ENCODE peak calls at places on chromosomes 12 and 14, in seven cellular contexts. One of them, this sample, is unnamed.

GRCh38 chr12:76927170-76927784 is 48.5 kb upstream of the CSRP2 start:
- DNase-seq in ELF-1: peak
- DNase-seq in Right ventricle myocardium inferior: no peak
- DNase-seq in neural crest cell: peak
- DNase-seq in sigmoid colon: no peak
- DNase-seq in NCI-H2081: peak
- DNase-seq in RPMI7951: peak
- DNase-seq in this sample: no peak

GRCh38 chr14:105152794-105153241 is 15.8 kb downstream of the JAG2 start:
- DNase-seq in ELF-1: no peak
- DNase-seq in Right ventricle myocardium inferior: peak
- DNase-seq in neural crest cell: no peak
- DNase-seq in sigmoid colon: no peak
- DNase-seq in NCI-H2081: no peak
- DNase-seq in RPMI7951: no peak
- DNase-seq in this sample: no peak

GRCh38 chr14:35403085-35403396 is 1.5 kb downstream of the NFKBIA start:
- DNase-seq in ELF-1: no peak
- DNase-seq in Right ventricle myocardium inferior: peak
- DNase-seq in neural crest cell: no peak
- DNase-seq in sigmoid colon: peak
- DNase-seq in NCI-H2081: no peak
- DNase-seq in RPMI7951: no peak
- DNase-seq in this sample: no peak

GRCh38 chr14:50955373-50956043 is 11.2 kb upstream of the PYGL start:
- DNase-seq in ELF-1: peak
- DNase-seq in Right ventricle myocardium inferior: peak
- DNase-seq in neural crest cell: no peak
- DNase-seq in sigmoid colon: peak
- DNase-seq in NCI-H2081: peak
- DNase-seq in RPMI7951: peak
- DNase-seq in this sample: peak

GRCh38 chr14:85535316-85535715 is 5.4 kb downstream of the FLRT2 start:
- DNase-seq in ELF-1: no peak
- DNase-seq in Right ventricle myocardium inferior: no peak
- DNase-seq in neural crest cell: no peak
- DNase-seq in sigmoid colon: no peak
- DNase-seq in NCI-H2081: no peak
- DNase-seq in RPMI7951: no peak
- DNase-seq in this sample: no peak

GRCh38 chr14:22656226-22656625 is 12.1 kb upstream of the OR6J1 start:
- DNase-seq in ELF-1: no peak
- DNase-seq in Right ventricle myocardium inferior: no peak
- DNase-seq in neural crest cell: no peak
- DNase-seq in sigmoid colon: no peak
- DNase-seq in NCI-H2081: no peak
- DNase-seq in RPMI7951: no peak
- DNase-seq in this sample: no peak

GRCh38 chr12:12835378-12836145 is 22.4 kb downstream of the DDX47 start:
- DNase-seq in ELF-1: no peak
- DNase-seq in Right ventricle myocardium inferior: no peak
- DNase-seq in neural crest cell: no peak
- DNase-seq in sigmoid colon: no peak
- DNase-seq in NCI-H2081: no peak
- DNase-seq in RPMI7951: peak
- DNase-seq in this sample: no peak

GRCh38 chr12:132779781-132780353 is 18.2 kb upstream of the ANKLE2 start:
- DNase-seq in ELF-1: no peak
- DNase-seq in Right ventricle myocardium inferior: no peak
- DNase-seq in neural crest cell: no peak
- DNase-seq in sigmoid colon: no peak
- DNase-seq in NCI-H2081: no peak
- DNase-seq in RPMI7951: no peak
- DNase-seq in this sample: no peak

GRCh38 chr12:130079254-130079653 is 83.0 kb upstream of the FZD10 start:
- DNase-seq in ELF-1: no peak
- DNase-seq in Right ventricle myocardium inferior: no peak
- DNase-seq in neural crest cell: no peak
- DNase-seq in sigmoid colon: no peak
- DNase-seq in NCI-H2081: no peak
- DNase-seq in RPMI7951: no peak
- DNase-seq in this sample: no peak

GRCh38 chr12:70919597-70920035 is 922 bp downstream of the PTPRR start:
- DNase-seq in ELF-1: peak
- DNase-seq in Right ventricle myocardium inferior: no peak
- DNase-seq in neural crest cell: no peak
- DNase-seq in sigmoid colon: no peak
- DNase-seq in NCI-H2081: peak
- DNase-seq in RPMI7951: no peak
- DNase-seq in this sample: no peak

GRCh38 chr14:23409966-23410635 is 2.0 kb upstream of the MYH6 start:
- DNase-seq in ELF-1: no peak
- DNase-seq in Right ventricle myocardium inferior: peak
- DNase-seq in neural crest cell: no peak
- DNase-seq in sigmoid colon: no peak
- DNase-seq in NCI-H2081: no peak
- DNase-seq in RPMI7951: no peak
- DNase-seq in this sample: no peak

GRCh38 chr14:61644834-61645233 is 50.5 kb upstream of the HIF1A start:
- DNase-seq in ELF-1: no peak
- DNase-seq in Right ventricle myocardium inferior: no peak
- DNase-seq in neural crest cell: no peak
- DNase-seq in sigmoid colon: no peak
- DNase-seq in NCI-H2081: no peak
- DNase-seq in RPMI7951: no peak
- DNase-seq in this sample: peak

GRCh38 chr14:58863576-58864345 is 226.0 kb downstream of the DACT1 start:
- DNase-seq in ELF-1: no peak
- DNase-seq in Right ventricle myocardium inferior: no peak
- DNase-seq in neural crest cell: no peak
- DNase-seq in sigmoid colon: no peak
- DNase-seq in NCI-H2081: no peak
- DNase-seq in RPMI7951: no peak
- DNase-seq in this sample: no peak

GRCh38 chr14:24212924-24213865 is at the start of gene CHMP4A:
- DNase-seq in ELF-1: peak
- DNase-seq in Right ventricle myocardium inferior: peak
- DNase-seq in neural crest cell: peak
- DNase-seq in sigmoid colon: peak
- DNase-seq in NCI-H2081: peak
- DNase-seq in RPMI7951: peak
- DNase-seq in this sample: peak

GRCh38 chr14:53295985-53296582 is 143.0 kb upstream of the DDHD1 start:
- DNase-seq in ELF-1: no peak
- DNase-seq in Right ventricle myocardium inferior: no peak
- DNase-seq in neural crest cell: peak
- DNase-seq in sigmoid colon: no peak
- DNase-seq in NCI-H2081: peak
- DNase-seq in RPMI7951: peak
- DNase-seq in this sample: peak

GRCh38 chr14:101017806-101018560 is 114.5 kb upstream of the RTL1 start:
- DNase-seq in ELF-1: no peak
- DNase-seq in Right ventricle myocardium inferior: no peak
- DNase-seq in neural crest cell: no peak
- DNase-seq in sigmoid colon: peak
- DNase-seq in NCI-H2081: no peak
- DNase-seq in RPMI7951: no peak
- DNase-seq in this sample: no peak

GRCh38 chr12:8099235-8099634 is 17.2 kb downstream of the NECAP1 start:
- DNase-seq in ELF-1: no peak
- DNase-seq in Right ventricle myocardium inferior: no peak
- DNase-seq in neural crest cell: no peak
- DNase-seq in sigmoid colon: no peak
- DNase-seq in NCI-H2081: no peak
- DNase-seq in RPMI7951: no peak
- DNase-seq in this sample: no peak

This sample was measured in NCI-H345.